ENCODE peak calls at places on chromosome 7, in eight cellular contexts. O is mesendoderm; C is memory B cell; R is activated CD4-positive, alpha-beta T cell treated with anti-CD3 and anti-CD28 coated beads, Interleukin-2, amount 50 U/mL, for 4 hours; T is stimulated activated naive CD8-positive, alpha-beta T cell treated with anti-CD3 and anti-CD28 coated beads, Interleukin-15, Interleukin-2, amounts not matched to agents 100 U/mL and 50 U/mL, for 24 hours; F is activated naive CD8-positive, alpha-beta T cell treated with anti-CD3 and anti-CD28 coated beads, Interleukin-2, amount 50 U/mL, for 24 hours; Y is EH; W is stimulated activated naive B cell treated with anti-CD40 and anti-IgM and Interleukin-4, amounts not matched to agents 10 μg/mL and 1 μg/mL and 100 μg/mL, for 72 hours. S is an unnamed sample.

GRCh38 chr7:128209229-128210035 is 31.6 kb upstream of the LEP start:
- DNase-seq in R (peak; percentile 61), W (peak; percentile 59), F (peak; percentile 69), T (peak; percentile 68), O (peak; percentile 85), Y (peak; percentile 78), C (peak; percentile 73), S (peak; percentile 26)

GRCh38 chr7:2462731-2463130 is 13.5 kb downstream of the GRIFIN start:
- DNase-seq in T (no peak), Y (no peak), C (no peak), O (no peak), R (no peak), W (no peak), F (no peak), S (no peak)

GRCh38 chr7:74708569-74709275 is 51.2 kb downstream of the GTF2I start:
- DNase-seq in R (no peak), W (no peak), Y (no peak), C (no peak), F (no peak), T (no peak), O (no peak), S (no peak)

GRCh38 chr7:116576350-116577319 is 51.8 kb downstream of the CAV1 start:
- DNase-seq in Y (peak; percentile 99), F (peak; percentile 43), O (no peak), C (no peak), T (peak; percentile 47), R (no peak), W (no peak), S (no peak)

GRCh38 chr7:73841689-73842247 is 548 bp downstream of the METTL27 start:
- DNase-seq in Y (no peak), O (peak; percentile 64), W (no peak), C (no peak), F (no peak), T (no peak), R (no peak), S (no peak)

GRCh38 chr7:21580073-21580521 is 37.3 kb downstream of the DNAH11 start:
- DNase-seq in W (no peak), T (no peak), O (no peak), R (no peak), Y (peak; percentile 84), F (no peak), C (no peak), S (no peak)

GRCh38 chr7:98788921-98789320 is 80.9 kb downstream of the TMEM130 start:
- DNase-seq in F (no peak), Y (no peak), T (no peak), O (no peak), R (no peak), W (no peak), C (no peak), S (no peak)

GRCh38 chr7:70637726-70638125 is 494.2 kb upstream of the GALNT17 start:
- DNase-seq in O (no peak), Y (no peak), R (no peak), C (no peak), W (no peak), F (no peak), T (no peak), S (no peak)

GRCh38 chr7:45088821-45089313 is at the start of gene NACAD:
- DNase-seq in O (peak; percentile 37), F (peak; percentile 21), T (peak; percentile 33), R (no peak), Y (peak; percentile 68), W (no peak), C (peak; percentile 25), S (no peak)

GRCh38 chr7:151925446-151926335 is 30.6 kb upstream of the GALNTL5 start:
- DNase-seq in Y (no peak), C (no peak), W (peak; percentile 20), T (no peak), O (no peak), F (no peak), R (no peak), S (no peak)

GRCh38 chr7:89334785-89335184 is 539.2 kb upstream of the TEX47 start:
- DNase-seq in F (no peak), R (no peak), T (no peak), C (no peak), W (no peak), O (peak; percentile 20), Y (no peak), S (no peak)

GRCh38 chr7:120089968-120090367 is 183.0 kb upstream of the KCND2 start:
- DNase-seq in C (no peak), Y (no peak), O (peak; percentile 13), T (no peak), F (no peak), R (no peak), W (no peak), S (no peak)

GRCh38 chr7:5479133-5479745 is 55.6 kb upstream of the TNRC18 start:
- DNase-seq in F (no peak), R (no peak), W (no peak), Y (peak; percentile 80), T (no peak), O (no peak), C (no peak), S (no peak)

GRCh38 chr7:78620931-78621330 is 822.4 kb downstream of the PHTF2 start:
- DNase-seq in O (peak; percentile 76), W (no peak), Y (peak; percentile 40), T (no peak), F (no peak), R (no peak), C (no peak), S (no peak)

GRCh38 chr7:15938153-15938552 is 251.7 kb upstream of the MEOX2 start:
- DNase-seq in F (no peak), R (no peak), W (no peak), T (no peak), C (no peak), Y (no peak), O (no peak), S (no peak)

GRCh38 chr7:140350056-140350455 is 48.3 kb downstream of the SLC37A3 start:
- DNase-seq in T (no peak), O (no peak), W (no peak), R (no peak), C (no peak), Y (no peak), F (no peak), S (no peak)

GRCh38 chr7:138387755-138388475 is 72.1 kb upstream of the TRIM24 start:
- DNase-seq in R (no peak), F (no peak), T (no peak), W (no peak), C (no peak), O (no peak), Y (no peak), S (no peak)

GRCh38 chr7:30965883-30966282 is 2.1 kb downstream of the GHRHR start:
- DNase-seq in R (no peak), C (no peak), Y (no peak), O (no peak), W (no peak), T (no peak), F (no peak), S (no peak)

GRCh38 chr7:66609176-66609575 is 19.5 kb upstream of the KCTD7 start:
- DNase-seq in O (no peak), F (no peak), W (no peak), Y (no peak), T (no peak), R (no peak), C (no peak), S (no peak)

GRCh38 chr7:151851160-151851751 is 25.7 kb downstream of the PRKAG2 start:
- DNase-seq in T (peak; percentile 63), F (peak; percentile 53), C (peak; percentile 44), R (no peak), W (peak; percentile 45), O (no peak), Y (no peak), S (no peak)

GRCh38 chr7:4519819-4520520 is 162.1 kb upstream of the FOXK1 start:
- DNase-seq in W (no peak), R (no peak), O (peak; percentile 30), T (no peak), Y (no peak), C (no peak), F (no peak), S (no peak)

GRCh38 chr7:11170160-11170559 is 196.5 kb downstream of the PHF14 start:
- DNase-seq in F (no peak), T (no peak), O (no peak), W (no peak), C (no peak), Y (no peak), R (no peak), S (no peak)

GRCh38 chr7:99106411-99106810 is 37.5 kb downstream of the SMURF1 start:
- DNase-seq in O (no peak), F (no peak), C (no peak), Y (peak; percentile 49), T (no peak), R (no peak), W (no peak), S (no peak)

GRCh38 chr7:128928159-128928558 is 9.6 kb upstream of the IRF5 start:
- DNase-seq in Y (no peak), F (no peak), R (no peak), O (no peak), W (no peak), C (no peak), T (no peak), S (no peak)